ENCODE peak calls at places on chromosomes 11 and 22, in seven cellular contexts. T is brain microvascular endothelial cell; M is activated naive CD4-positive, alpha-beta T cell treated with anti-CD3 and anti-CD28 coated beads, Interleukin-2, amount 50 U/mL, for 72 hours; Q is mammary epithelial cell; X is fibroblast of lung; Z is stimulated activated CD4-positive, alpha-beta T cell treated with anti-CD3 and anti-CD28 coated beads, Interleukin-4, amount 100 ng/mL, for 1 hour; W is GM13977. P is an unnamed sample.
A peak's percentile ranks its signal among the peaks of the same experiment; 100 is the strongest.

GRCh38 chr11:125342281-125342980 is 153.6 kb downstream of the FEZ1 start:
- DNase-seq in Z (no peak), T (no peak), M (no peak), Q (no peak), X (no peak), W (no peak), P (no peak)

GRCh38 chr11:129639300-129639699 is 176.3 kb upstream of the TMEM45B start:
- DNase-seq in T (peak; percentile 94), Q (peak; percentile 99), Z (no peak), X (peak; percentile 100), M (peak; percentile 51), W (no peak), P (no peak)

GRCh38 chr11:67120881-67121710 is 2.0 kb downstream of the KDM2A start:
- DNase-seq in X (peak; percentile 36), M (peak; percentile 16), W (peak; percentile 61), Z (no peak), T (peak; percentile 20), Q (peak; percentile 56), P (no peak)

GRCh38 chr11:100890779-100891178 is 203.7 kb downstream of the ARHGAP42 start:
- DNase-seq in X (peak; percentile 99), M (no peak), T (peak; percentile 77), Z (no peak), Q (no peak), W (no peak), P (no peak)

GRCh38 chr11:48101958-48102357 is 114.7 kb upstream of the OR4B1 start:
- DNase-seq in W (no peak), Q (no peak), X (no peak), Z (no peak), M (no peak), T (no peak), P (no peak)

GRCh38 chr11:126716456-126717083 is 284.0 kb downstream of the KIRREL3 start:
- DNase-seq in Q (no peak), W (peak; percentile 72), Z (no peak), M (peak; percentile 51), T (peak; percentile 36), X (peak; percentile 33), P (no peak)

GRCh38 chr11:48081151-48082010 is 101.0 kb downstream of the PTPRJ start:
- DNase-seq in Q (peak; percentile 76), X (peak; percentile 92), W (no peak), T (peak; percentile 68), M (peak; percentile 31), Z (no peak), P (no peak)

GRCh38 chr22:19691721-19692341 is 22.5 kb upstream of the SEPTIN5 start:
- DNase-seq in W (no peak), X (peak; percentile 74), T (peak; percentile 44), M (no peak), Q (peak; percentile 56), Z (no peak), P (no peak)

GRCh38 chr11:17778956-17779860 is 44.6 kb downstream of the KCNC1 start:
- DNase-seq in W (no peak), X (no peak), T (no peak), Q (no peak), M (no peak), Z (no peak), P (no peak)

P was measured in effector memory CD8-positive, alpha-beta T cell.